ENCODE peak calls at places on chromosome 2, in six cellular contexts. V is GM23338, F is hepatocyte, Z is HCT116, Q is PC-3, S is MM.1S. J is an unnamed sample.

GRCh38 chr2:196651387-196652094 is 12.0 kb downstream of the CCDC150 start:
- DNase-seq in Q (no peak), V (no peak), F (no peak), Z (no peak), S (no peak), J (no peak)

GRCh38 chr2:128538401-128538800 is 219.7 kb upstream of the HS6ST1 start:
- DNase-seq in S (no peak), Q (no peak), V (no peak), Z (no peak), F (no peak), J (no peak)

GRCh38 chr2:121185571-121186074 is 99.4 kb downstream of the TFCP2L1 start:
- DNase-seq in S (no peak), Q (peak; percentile 83), F (no peak), Z (peak; percentile 8), V (no peak), J (peak; percentile 37)

GRCh38 chr2:180656455-180656847 is 324.0 kb upstream of the UBE2E3 start:
- DNase-seq in V (no peak), F (peak; percentile 37), Z (peak; percentile 80), Q (peak; percentile 91), S (no peak), J (peak; percentile 81)

GRCh38 chr2:66346241-66346664 is 88.7 kb upstream of the MEIS1 start:
- DNase-seq in F (peak; percentile 59), S (no peak), Q (no peak), V (no peak), Z (no peak), J (no peak)

GRCh38 chr2:117485588-117485987 is 328.9 kb upstream of the DDX18 start:
- DNase-seq in V (no peak), F (no peak), Q (no peak), Z (no peak), S (no peak), J (no peak)

GRCh38 chr2:84048964-84049363 is 410.1 kb downstream of the SUCLG1 start:
- DNase-seq in S (no peak), F (no peak), Q (no peak), V (no peak), Z (no peak), J (no peak)

GRCh38 chr2:157015015-157015575 is 242.4 kb upstream of the GALNT5 start:
- DNase-seq in F (no peak), S (no peak), Z (no peak), V (no peak), Q (no peak), J (no peak)

GRCh38 chr2:143428700-143429099 is 299.5 kb downstream of the ARHGAP15 start:
- DNase-seq in Q (peak; percentile 62), Z (no peak), V (no peak), S (no peak), F (no peak), J (peak; percentile 16)

GRCh38 chr2:159199751-159200465 is 86.6 kb downstream of the WDSUB1 start:
- DNase-seq in Q (no peak), Z (no peak), F (no peak), V (no peak), S (no peak), J (no peak)

GRCh38 chr2:85539361-85540130 is 578 bp downstream of the MAT2A start:
- DNase-seq in F (peak; percentile 81), Z (no peak), V (peak; percentile 61), Q (peak; percentile 53), S (peak; percentile 46), J (peak; percentile 82)

GRCh38 chr2:156023266-156023879 is 309.1 kb downstream of the NR4A2 start:
- DNase-seq in Q (no peak), S (peak; percentile 47), F (no peak), V (no peak), Z (no peak), J (no peak)

GRCh38 chr2:222105046-222105445 is 193.8 kb downstream of the PAX3 start:
- DNase-seq in Q (peak; percentile 30), F (no peak), Z (no peak), V (no peak), S (no peak), J (no peak)

GRCh38 chr2:105872142-105872728 is 127.5 kb downstream of the NCK2 start:
- DNase-seq in S (no peak), Q (no peak), V (no peak), F (no peak), Z (no peak), J (no peak)

GRCh38 chr2:119252186-119253113 is 28.8 kb downstream of the STEAP3 start:
- DNase-seq in Q (peak; percentile 94), S (no peak), V (no peak), Z (peak; percentile 91), F (peak; percentile 78), J (peak; percentile 98)

GRCh38 chr2:15756011-15756550 is 164.4 kb downstream of the DDX1 start:
- DNase-seq in Q (no peak), F (no peak), Z (no peak), V (no peak), S (no peak), J (no peak)
- TF ChIP-seq EZH2phosphoT487 in Q (no peak), F (no peak), Z (no peak), V (no peak), S (no peak), J (no peak)

GRCh38 chr2:3849213-3849612 is 145.8 kb downstream of the DCDC2C start:
- DNase-seq in Q (no peak), V (no peak), Z (no peak), S (no peak), F (no peak), J (no peak)

GRCh38 chr2:3847397-3848052 is 144.2 kb downstream of the DCDC2C start:
- DNase-seq in V (no peak), F (no peak), Z (no peak), S (no peak), Q (no peak), J (no peak)

GRCh38 chr2:3848776-3849175 is 145.4 kb downstream of the DCDC2C start:
- DNase-seq in Z (no peak), Q (no peak), V (no peak), F (no peak), S (no peak), J (no peak)
- TF ChIP-seq EZH2 in Z (no peak), Q (peak; percentile 75), V (no peak), F (no peak), S (no peak), J (no peak)

DNA sequence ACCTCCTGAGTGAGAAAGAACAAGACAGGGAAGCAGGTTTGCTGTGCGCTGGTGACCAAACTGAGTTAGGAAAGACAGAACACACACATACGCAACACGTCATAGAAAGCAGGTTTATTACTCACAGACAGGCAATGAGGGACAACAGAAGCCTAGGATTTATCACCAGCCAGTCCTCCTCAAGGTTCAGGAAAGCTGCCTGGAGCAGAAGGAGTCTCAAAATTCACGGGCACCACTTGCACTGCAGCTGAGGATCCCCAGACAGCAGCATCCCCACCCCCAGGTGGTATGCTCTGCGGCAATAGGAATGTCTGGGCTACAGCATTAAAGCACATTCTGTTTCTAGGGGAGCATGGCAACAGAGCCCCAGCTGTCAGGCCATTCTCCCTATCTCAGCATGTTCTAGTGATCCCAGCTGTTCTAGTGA is 284.4 kb upstream of the RGPD4 start:
- DNase-seq in Q (no peak), S (no peak), V (peak; percentile 56), Z (no peak), F (peak; percentile 35), J (peak; percentile 35)
- TF ChIP-seq EZH2phosphoT487 in Q (no peak), S (no peak), V (no peak), Z (no peak), F (no peak), J (no peak)

DNA sequence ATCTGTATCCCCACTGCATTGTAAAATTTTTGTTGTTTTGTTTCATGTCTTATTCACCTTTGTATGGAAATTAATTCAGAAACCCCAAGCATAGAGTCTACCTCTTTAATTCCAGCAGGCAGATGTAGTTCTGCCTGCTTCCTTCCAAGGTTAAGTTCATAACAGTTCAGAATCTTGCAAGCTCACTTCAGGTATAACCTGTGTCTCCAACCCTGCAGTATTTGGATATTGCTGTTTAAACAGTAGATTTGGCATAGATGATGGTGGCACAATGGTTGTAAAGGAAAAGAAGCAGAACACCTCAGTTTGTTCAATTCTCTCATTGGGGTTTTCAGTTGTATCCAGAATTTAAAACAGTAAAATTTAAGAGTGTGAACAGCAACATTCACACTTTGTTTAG is 21.2 kb downstream of the SULT1C2 start:
- DNase-seq in Q (no peak), F (no peak), V (no peak), Z (no peak), S (no peak), J (no peak)
- TF ChIP-seq EZH2 in Q (no peak), F (no peak), V (no peak), Z (no peak), S (no peak), J (no peak)

GRCh38 chr2:168583064-168583709 is 127.1 kb downstream of the CERS6 start:
- DNase-seq in Z (no peak), F (no peak), Q (no peak), V (no peak), S (peak; percentile 53), J (peak; percentile 68)
- TF ChIP-seq EZH2phosphoT487 in Z (no peak), F (no peak), Q (no peak), V (no peak), S (no peak), J (no peak)

DNA sequence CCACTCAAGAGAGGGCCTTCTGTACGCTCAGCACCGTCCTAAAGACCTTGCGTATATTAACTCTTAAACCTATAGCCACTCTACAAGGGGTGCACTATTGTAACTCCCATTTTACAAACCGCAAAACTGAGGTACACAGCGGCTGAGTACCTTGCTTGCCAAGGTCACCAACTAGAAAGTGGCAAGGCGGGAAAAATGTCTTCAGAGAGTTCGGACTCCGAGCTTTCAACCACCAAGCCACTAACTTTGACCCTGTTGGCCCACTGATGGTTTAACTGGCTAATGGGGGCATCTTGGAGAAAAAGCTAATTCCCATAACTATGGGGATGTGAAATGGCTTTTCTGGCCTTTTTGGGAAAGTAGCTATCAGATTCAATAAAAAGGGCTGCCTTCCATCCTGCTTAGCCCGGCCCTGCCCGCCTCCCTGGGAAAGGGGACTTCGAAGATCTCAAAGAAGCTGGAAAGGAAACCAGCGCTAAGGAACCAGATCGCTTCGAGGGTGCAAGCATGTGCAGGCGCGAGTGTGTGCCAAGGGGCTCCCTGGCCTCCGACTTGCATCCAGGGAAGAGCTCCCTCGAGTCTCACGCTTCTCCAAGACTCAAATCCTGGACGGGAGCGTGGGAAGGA is 2.4 kb upstream of the SP5 start:
- DNase-seq in F (no peak), V (peak; percentile 40), S (no peak), Q (no peak), Z (no peak), J (no peak)
- TF ChIP-seq EZH2 in F (peak; percentile 70), V (peak; percentile 96), S (no peak), Q (no peak), Z (no peak), J (no peak)

GRCh38 chr2:47822518-47822917 is 39.6 kb downstream of the MSH6 start:
- DNase-seq in Q (no peak), F (no peak), Z (no peak), V (no peak), S (no peak), J (no peak)

GRCh38 chr2:47815764-47816163 is 32.8 kb downstream of the MSH6 start:
- DNase-seq in V (no peak), S (no peak), Z (no peak), Q (no peak), F (no peak), J (no peak)

GRCh38 chr2:47818777-47819176 is 35.8 kb downstream of the MSH6 start:
- DNase-seq in F (no peak), Z (no peak), V (no peak), S (no peak), Q (no peak), J (no peak)

GRCh38 chr2:47819834-47820233 is 36.9 kb downstream of the MSH6 start:
- DNase-seq in Z (no peak), V (no peak), Q (peak; percentile 69), S (no peak), F (no peak), J (peak; percentile 54)
- TF ChIP-seq EZH2phosphoT487 in Z (no peak), V (no peak), Q (no peak), S (no peak), F (no peak), J (no peak)